ENCODE peak calls at places on chromosomes 11 and 22, in eight cellular contexts. T is substantia nigra, D is heart right ventricle, O is aorta, J is mammary epithelial cell, G is foreskin keratinocyte, I is ACHN, R is putamen. F is an unnamed sample.

GRCh38 chr22:32634424-32634981 is 159.9 kb downstream of the FBXO7 start:
- DNase-seq in G (no peak), I (no peak), J (no peak), O (no peak), R (no peak), D (no peak), T (no peak), F (no peak)

GRCh38 chr11:8248786-8249185 is 14.9 kb downstream of the LMO1 start:
- DNase-seq in O (peak), I (no peak), J (no peak), G (no peak), D (no peak), R (no peak), T (no peak), F (no peak)

GRCh38 chr11:115360186-115360824 is 143.9 kb downstream of the CADM1 start:
- DNase-seq in O (no peak), I (no peak), R (no peak), T (no peak), J (no peak), G (no peak), D (no peak), F (no peak)

GRCh38 chr22:46770151-46770641 is 7.7 kb downstream of the TBC1D22A start:
- DNase-seq in O (peak), R (no peak), J (no peak), D (no peak), T (no peak), I (no peak), G (no peak), F (no peak)

GRCh38 chr22:48154169-48154942 is 1391.9 kb downstream of the TBC1D22A start:
- DNase-seq in O (no peak), G (no peak), I (no peak), J (no peak), R (no peak), T (no peak), D (no peak), F (no peak)

GRCh38 chr22:47444746-47445065 is 682.3 kb downstream of the TBC1D22A start:
- DNase-seq in I (no peak), T (no peak), D (no peak), O (no peak), G (no peak), J (no peak), R (no peak), F (no peak)

GRCh38 chr11:97860237-97860636 is 1160.5 kb upstream of the CNTN5 start:
- DNase-seq in T (no peak), I (no peak), G (no peak), J (no peak), O (no peak), R (no peak), D (no peak), F (no peak)

GRCh38 chr11:29432719-29433325 is 584.0 kb downstream of the KCNA4 start:
- DNase-seq in G (no peak), R (no peak), J (peak), T (no peak), O (no peak), I (peak), D (no peak), F (peak)

GRCh38 chr11:75031771-75032549 is 43.2 kb downstream of the NEU3 start:
- DNase-seq in D (peak), I (peak), J (peak), G (no peak), O (peak), R (no peak), T (peak), F (peak)

GRCh38 chr11:115958089-115959000 is 454.1 kb upstream of the CADM1 start:
- DNase-seq in I (no peak), R (no peak), T (no peak), J (no peak), G (no peak), D (no peak), O (no peak), F (no peak)

GRCh38 chr11:43972366-43972765 is 29.9 kb downstream of the C11orf96 start:
- DNase-seq in R (no peak), G (no peak), D (no peak), I (no peak), T (no peak), J (no peak), O (no peak), F (no peak)

GRCh38 chr11:57279131-57279530 is 42.1 kb upstream of the APLNR start:
- DNase-seq in O (no peak), T (no peak), G (no peak), D (no peak), J (no peak), I (no peak), R (no peak), F (no peak)

GRCh38 chr11:90179923-90180322 is 42.9 kb downstream of the CHORDC1 start:
- DNase-seq in D (no peak), O (no peak), T (no peak), G (no peak), J (no peak), I (no peak), R (no peak), F (no peak)

GRCh38 chr11:8658210-8658968 is 24.1 kb downstream of the TRIM66 start:
- DNase-seq in J (no peak), G (no peak), T (no peak), R (peak), O (no peak), D (peak), I (no peak), F (no peak)

GRCh38 chr11:64519541-64519940 is 71.5 kb upstream of the SLC22A12 start:
- DNase-seq in D (no peak), T (no peak), I (no peak), J (peak), G (no peak), O (no peak), R (no peak), F (no peak)

GRCh38 chr11:126411971-126412381 is 56.5 kb downstream of the ST3GAL4 start:
- DNase-seq in G (no peak), O (no peak), D (peak), T (no peak), J (no peak), R (no peak), I (peak), F (no peak)

GRCh38 chr11:72828081-72828567 is 13.9 kb downstream of the ATG16L2 start:
- DNase-seq in G (no peak), O (peak), J (no peak), I (no peak), T (no peak), R (no peak), D (no peak), F (peak)

GRCh38 chr11:16239130-16240105 is 116.9 kb downstream of the SOX6 start:
- DNase-seq in D (no peak), J (no peak), I (no peak), R (no peak), T (no peak), O (no peak), G (no peak), F (no peak)

GRCh38 chr11:120912504-120912903 is 111.4 kb upstream of the TBCEL start:
- DNase-seq in O (no peak), T (no peak), R (peak), D (no peak), G (no peak), J (peak), I (peak), F (peak)

GRCh38 chr22:17769013-17769715 is 5.1 kb downstream of the BID start:
- DNase-seq in D (no peak), I (no peak), O (no peak), R (no peak), J (no peak), T (no peak), G (no peak), F (no peak)

GRCh38 chr22:23638611-23639010 is 6.5 kb upstream of the DRICH1 start:
- DNase-seq in T (no peak), I (no peak), D (no peak), G (no peak), R (no peak), J (no peak), O (no peak), F (no peak)

GRCh38 chr11:7514099-7514725 is 413 bp downstream of the PPFIBP2 start:
- DNase-seq in O (no peak), I (no peak), T (no peak), J (no peak), D (no peak), R (peak), G (no peak), F (peak)

GRCh38 chr11:116373107-116373506 is 399.7 kb downstream of the BUD13 start:
- DNase-seq in G (no peak), T (no peak), J (no peak), R (peak), D (no peak), I (no peak), O (no peak), F (no peak)

GRCh38 chr11:124313131-124313530 is 618 bp downstream of the OR8D1 start:
- DNase-seq in G (no peak), R (no peak), O (no peak), I (no peak), D (no peak), T (no peak), J (no peak), F (no peak)